ENCODE peak calls at places on chromosomes 13 and 19, in four cellular contexts. F is GM12878, Y is GM12891, K is K562. P is an unnamed sample.

GRCh38 chr19:43780706-43781525 is at the start of gene KCNN4:
- DNase-seq in F (no peak), Y (peak), K (peak), P (peak)

GRCh38 chr13:110390572-110390971 is 83.5 kb downstream of the COL4A2 start:
- DNase-seq in F (no peak), Y (no peak), K (no peak), P (no peak)

GRCh38 chr19:662207-662961 is 630 bp downstream of the RNF126 start:
- DNase-seq in F (no peak), Y (no peak), K (peak), P (peak)

GRCh38 chr19:29079331-29079730 is 133.6 kb downstream of the UQCRFS1 start:
- DNase-seq in F (no peak), Y (no peak), K (no peak), P (no peak)

GRCh38 chr19:39677931-39678889 is 22.5 kb downstream of the LGALS16 start:
- DNase-seq in F (no peak), Y (no peak), K (no peak), P (no peak)

GRCh38 chr19:5501907-5502306 is 46.7 kb downstream of the ZNRF4 start:
- DNase-seq in F (no peak), Y (no peak), K (no peak), P (no peak)

GRCh38 chr13:103188688-103189326 is 122.6 kb upstream of the SLC10A2 start:
- DNase-seq in F (no peak), Y (no peak), K (no peak), P (no peak)

GRCh38 chr13:77857810-77858209 is 60.8 kb downstream of the EDNRB start:
- DNase-seq in F (no peak), Y (no peak), K (no peak), P (no peak)

GRCh38 chr13:104841110-104841509 is 1694.4 kb downstream of the EFNB2 start:
- DNase-seq in F (no peak), Y (no peak), K (no peak), P (no peak)

GRCh38 chr13:48214519-48215121 is 18.4 kb upstream of the ITM2B start:
- DNase-seq in F (no peak), Y (no peak), K (no peak), P (no peak)

GRCh38 chr19:50844296-50844935 is 10.3 kb upstream of the KLK3 start:
- DNase-seq in F (no peak), Y (no peak), K (no peak), P (no peak)

GRCh38 chr19:17680235-17680722 is 7.9 kb downstream of the UNC13A start:
- DNase-seq in F (peak), Y (peak), K (peak), P (peak)

GRCh38 chr19:19043881-19044280 is 10.5 kb downstream of the ARMC6 start:
- DNase-seq in F (no peak), Y (no peak), K (no peak), P (no peak)

GRCh38 chr19:31249217-31249616 is 100.0 kb downstream of the TSHZ3 start:
- DNase-seq in F (no peak), Y (no peak), K (no peak), P (no peak)

GRCh38 chr13:113058129-113058987 is 47.2 kb upstream of the F7 start:
- DNase-seq in F (no peak), Y (no peak), K (no peak), P (no peak)

GRCh38 chr19:12828494-12828893 is 5.9 kb downstream of the RTBDN start:
- DNase-seq in F (no peak), Y (no peak), K (peak), P (peak)

GRCh38 chr13:61728468-61728867 is 312.8 kb upstream of the PCDH20 start:
- DNase-seq in F (no peak), Y (no peak), K (no peak), P (no peak)

GRCh38 chr19:29422686-29423085 is 103.1 kb upstream of the VSTM2B start:
- DNase-seq in F (no peak), Y (no peak), K (no peak), P (no peak)

GRCh38 chr19:50798116-50798942 is 8.1 kb downstream of the ACP4 start:
- DNase-seq in F (no peak), Y (no peak), K (peak), P (no peak)

GRCh38 chr13:30022256-30022655 is 171.8 kb upstream of the UBL3 start:
- DNase-seq in F (no peak), Y (no peak), K (no peak), P (no peak)

GRCh38 chr13:73228546-73228945 is 169.7 kb downstream of the KLF5 start:
- DNase-seq in F (no peak), Y (no peak), K (no peak), P (no peak)

GRCh38 chr19:43778651-43779050 is 2.1 kb downstream of the KCNN4 start:
- DNase-seq in F (no peak), Y (no peak), K (no peak), P (no peak)

GRCh38 chr13:114134111-114134943 is 1.9 kb upstream of the RASA3 start:
- DNase-seq in F (no peak), Y (no peak), K (no peak), P (no peak)

GRCh38 chr19:35155441-35155840 is 906 bp downstream of the FXYD5 start:
- DNase-seq in F (no peak), Y (no peak), K (peak), P (no peak)

GRCh38 chr13:110485604-110486003 is 75.9 kb downstream of the RAB20 start:
- DNase-seq in F (no peak), Y (no peak), K (no peak), P (no peak)

GRCh38 chr19:29512748-29513147 is 13.0 kb upstream of the VSTM2B start:
- DNase-seq in F (no peak), Y (no peak), K (no peak), P (no peak)

GRCh38 chr19:49147923-49148682 is 7.1 kb downstream of the HRC start:
- DNase-seq in F (no peak), Y (no peak), K (peak), P (no peak)
- TF ChIP-seq SPI1 in F (no peak), Y (no peak), K (no peak), P (no peak)

DNA sequence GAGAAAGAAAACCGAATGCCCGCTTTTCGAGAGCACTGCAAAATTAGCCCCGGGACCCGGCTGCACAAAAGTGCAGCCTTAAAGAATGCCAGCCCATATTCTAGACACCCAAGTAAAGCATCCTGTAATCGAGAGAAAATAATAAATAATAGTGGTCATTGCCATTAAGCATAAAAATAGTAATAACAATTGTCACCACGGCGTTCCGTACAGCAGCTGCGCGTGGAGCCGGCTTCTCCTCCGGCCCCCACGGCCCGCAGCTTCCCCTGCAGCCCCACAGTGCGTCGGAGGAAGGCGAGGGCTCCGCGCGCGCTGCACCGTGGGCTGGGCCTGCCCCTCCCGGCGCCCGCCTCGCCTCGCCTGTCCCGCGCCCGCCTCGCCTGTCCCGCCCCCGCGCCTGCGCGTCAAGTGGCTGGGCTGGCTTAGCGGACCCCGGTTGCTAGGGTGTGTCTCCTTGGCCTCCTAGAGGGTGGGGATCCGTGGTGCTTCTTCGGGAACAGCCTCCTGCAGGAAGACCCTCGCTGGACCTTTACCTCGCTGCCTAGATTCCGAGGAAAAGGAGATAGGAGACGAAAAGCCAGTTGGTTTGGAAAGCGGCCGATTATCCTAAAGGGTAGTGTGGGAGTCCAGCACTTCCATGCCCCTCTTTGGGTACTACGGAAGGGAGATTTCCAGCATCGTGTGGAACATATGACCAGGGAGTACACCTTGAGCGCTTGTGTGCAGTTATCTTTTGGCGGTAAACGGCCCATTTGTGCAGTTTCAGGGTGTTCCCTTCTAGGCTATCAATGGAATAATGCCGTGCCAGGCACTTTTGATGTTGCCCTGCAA is at the start of gene LRRC63:
- DNase-seq in F (no peak), Y (peak), K (peak), P (peak)
- TF ChIP-seq SPI1 in F (no peak), Y (no peak), K (no peak), P (no peak)

GRCh38 chr19:13847033-13847899 is 29.7 kb upstream of the NANOS3 start:
- DNase-seq in F (no peak), Y (peak), K (peak), P (peak)
- TF ChIP-seq SPI1 in F (peak), Y (no peak), K (peak), P (peak)

GRCh38 chr19:16025108-16026101 is 50.9 kb upstream of the TPM4 start:
- DNase-seq in F (no peak), Y (no peak), K (peak), P (no peak)
- TF ChIP-seq SPI1 in F (no peak), Y (no peak), K (no peak), P (no peak)

GRCh38 chr19:16309653-16310052 is 15.0 kb upstream of the KLF2 start:
- DNase-seq in F (no peak), Y (no peak), K (no peak), P (no peak)
- TF ChIP-seq SPI1 in F (no peak), Y (no peak), K (no peak), P (no peak)

DNA sequence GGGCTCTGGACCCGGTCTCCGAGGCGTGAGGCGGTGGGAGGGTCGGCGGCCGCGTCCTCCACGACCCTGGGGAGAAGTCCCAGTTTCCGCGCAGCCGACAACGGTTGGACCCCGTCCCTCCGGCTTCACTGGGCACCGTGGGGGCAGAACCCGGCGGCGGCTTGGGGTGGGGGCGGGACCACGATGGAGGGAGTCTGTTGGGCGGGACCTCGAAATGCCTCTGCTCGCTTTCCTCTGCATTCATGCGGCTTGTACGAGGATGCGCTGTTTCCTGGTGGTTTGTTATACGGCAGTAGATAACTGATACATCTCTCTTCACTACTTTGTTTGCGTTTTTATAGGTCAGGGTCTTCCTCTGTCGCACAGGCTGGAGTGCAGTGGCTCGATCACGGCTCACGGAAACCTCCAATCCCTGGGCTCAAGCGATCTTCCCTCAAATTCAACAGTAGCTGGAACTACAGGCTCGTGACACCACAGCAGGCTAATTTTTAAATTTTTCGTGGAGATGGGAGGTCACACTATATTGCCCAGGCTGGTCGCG is 24.6 kb upstream of the ZNF846 start:
- DNase-seq in F (no peak), Y (no peak), K (no peak), P (no peak)
- TF ChIP-seq SPI1 in F (no peak), Y (no peak), K (no peak), P (no peak)

DNA sequence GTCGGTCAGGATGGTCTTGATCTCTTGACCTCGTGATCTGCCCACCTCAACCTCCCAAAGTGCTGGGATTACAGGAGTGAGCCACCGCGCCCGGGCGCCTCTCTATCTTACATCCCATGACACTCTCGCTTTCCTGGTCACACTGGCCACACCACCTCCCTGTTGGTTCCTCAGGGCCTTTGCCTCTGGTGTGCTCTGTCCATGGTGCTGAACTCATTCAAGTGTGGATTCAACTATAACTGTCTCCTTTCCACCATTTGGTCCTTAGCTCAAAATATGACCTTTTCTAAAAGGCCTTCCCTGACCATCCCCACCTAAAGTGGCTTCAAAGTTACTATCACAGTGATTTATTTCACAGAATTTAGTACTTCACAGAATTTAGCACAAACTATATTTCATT is 3.7 kb upstream of the SMIM17 start:
- DNase-seq in F (no peak), Y (no peak), K (peak), P (peak)
- TF ChIP-seq SPI1 in F (no peak), Y (no peak), K (no peak), P (no peak)